ENCODE peak calls at places on chromosomes 1 and 21, in five cellular contexts. Z, R, U, O and E are unnamed samples.

GRCh38 chr1:23904748-23905357 is 8.3 kb downstream of the CNR2 start:
- DNase-seq in Z (no peak), R (no peak), U (no peak), O (no peak), E (no peak)

GRCh38 chr1:64215576-64215975 is 12.2 kb downstream of the UBE2U start:
- DNase-seq in Z (no peak), R (no peak), U (no peak), O (no peak), E (no peak)

GRCh38 chr1:214579183-214579582 is 23.8 kb upstream of the CENPF start:
- DNase-seq in Z (no peak), R (no peak), U (no peak), O (no peak), E (no peak)

GRCh38 chr1:57215175-57215574 is 208.7 kb downstream of the DAB1 start:
- DNase-seq in Z (no peak), R (no peak), U (no peak), O (no peak), E (no peak)

GRCh38 chr1:50023292-50024159 is at the start of gene AGBL4:
- DNase-seq in Z (peak), R (peak), U (peak), O (peak), E (peak)

GRCh38 chr1:219580019-219580676 is 32.8 kb downstream of the ZC3H11B start:
- DNase-seq in Z (no peak), R (no peak), U (no peak), O (no peak), E (no peak)

GRCh38 chr1:109782927-109783326 is 19.2 kb upstream of the EPS8L3 start:
- DNase-seq in Z (peak), R (no peak), U (no peak), O (peak), E (no peak)

GRCh38 chr1:54052470-54052933 is 502 bp downstream of the TMEM59 start:
- DNase-seq in Z (no peak), R (no peak), U (peak), O (no peak), E (peak)

GRCh38 chr1:200535605-200536004 is 84.9 kb downstream of the KIF14 start:
- DNase-seq in Z (no peak), R (no peak), U (peak), O (no peak), E (no peak)

GRCh38 chr1:200379431-200379755 is 30.4 kb downstream of the ZNF281 start:
- DNase-seq in Z (no peak), R (no peak), U (peak), O (no peak), E (peak)

GRCh38 chr21:16028163-16028562 is 298.4 kb downstream of the USP25 start:
- DNase-seq in Z (no peak), R (no peak), U (no peak), O (no peak), E (no peak)

GRCh38 chr1:93976711-93977328 is 67.6 kb upstream of the GCLM start:
- DNase-seq in Z (no peak), R (no peak), U (no peak), O (no peak), E (no peak)

GRCh38 chr1:24920155-24920925 is 9.7 kb downstream of the RUNX3 start:
- DNase-seq in Z (peak), R (no peak), U (peak), O (no peak), E (no peak)

GRCh38 chr1:183267646-183268431 is 81.8 kb downstream of the LAMC2 start:
- DNase-seq in Z (no peak), R (no peak), U (peak), O (no peak), E (peak)

GRCh38 chr1:60103186-60103585 is 29.6 kb upstream of the C1orf87 start:
- DNase-seq in Z (no peak), R (no peak), U (no peak), O (no peak), E (peak)

GRCh38 chr1:233901495-233901894 is 3.0 kb upstream of the SLC35F3 start:
- DNase-seq in Z (no peak), R (no peak), U (no peak), O (no peak), E (no peak)

GRCh38 chr1:66505671-66506392 is 28.1 kb upstream of the SGIP1 start:
- DNase-seq in Z (no peak), R (no peak), U (peak), O (no peak), E (peak)

GRCh38 chr1:48470506-48470905 is 1.5 kb downstream of the SPATA6 start:
- DNase-seq in Z (peak), R (no peak), U (peak), O (no peak), E (peak)

GRCh38 chr1:10575616-10576015 is 100.9 kb downstream of the PEX14 start:
- DNase-seq in Z (no peak), R (no peak), U (peak), O (no peak), E (peak)

GRCh38 chr1:55833452-55834160 is 618.4 kb upstream of the USP24 start:
- DNase-seq in Z (no peak), R (no peak), U (peak), O (no peak), E (peak)

GRCh38 chr1:54792686-54793282 is 8.3 kb downstream of the TTC22 start:
- DNase-seq in Z (peak), R (peak), U (no peak), O (no peak), E (no peak)

GRCh38 chr1:217079579-217079978 is 356.4 kb upstream of the ESRRG start:
- DNase-seq in Z (no peak), R (no peak), U (no peak), O (no peak), E (no peak)

GRCh38 chr1:151156515-151156819 is at the start of gene TNFAIP8L2:
- DNase-seq in Z (peak), R (peak), U (peak), O (no peak), E (no peak)

GRCh38 chr1:10679521-10680220 is 116.8 kb downstream of the CASZ1 start:
- DNase-seq in Z (no peak), R (no peak), U (peak), O (no peak), E (peak)

GRCh38 chr1:21518774-21519455 is 9.7 kb downstream of the ALPL start:
- DNase-seq in Z (no peak), R (no peak), U (no peak), O (no peak), E (no peak)

GRCh38 chr21:28136687-28137086 is 856.0 kb downstream of the LTN1 start:
- DNase-seq in Z (no peak), R (no peak), U (peak), O (no peak), E (no peak)

GRCh38 chr1:245263701-245264100 is 108.9 kb downstream of the KIF26B start:
- DNase-seq in Z (no peak), R (no peak), U (peak), O (no peak), E (no peak)

GRCh38 chr1:153750026-153750995 is 22.5 kb downstream of the INTS3 start:
- DNase-seq in Z (peak), R (no peak), U (peak), O (no peak), E (no peak)

GRCh38 chr1:28986296-28986910 is 72.0 kb downstream of the EPB41 start:
- DNase-seq in Z (no peak), R (no peak), U (no peak), O (no peak), E (no peak)

GRCh38 chr1:154870117-154870571 is at the start of gene KCNN3:
- DNase-seq in Z (peak), R (peak), U (peak), O (peak), E (peak)

GRCh38 chr1:154873321-154873950 is 3.4 kb upstream of the KCNN3 start:
- DNase-seq in Z (peak), R (no peak), U (no peak), O (peak), E (no peak)

GRCh38 chr1:154871374-154871773 is 1.3 kb upstream of the KCNN3 start:
- DNase-seq in Z (peak), R (no peak), U (no peak), O (peak), E (no peak)

GRCh38 chr1:154869351-154870116 is 547 bp downstream of the KCNN3 start:
- DNase-seq in Z (peak), R (no peak), U (peak), O (peak), E (peak)

DNA sequence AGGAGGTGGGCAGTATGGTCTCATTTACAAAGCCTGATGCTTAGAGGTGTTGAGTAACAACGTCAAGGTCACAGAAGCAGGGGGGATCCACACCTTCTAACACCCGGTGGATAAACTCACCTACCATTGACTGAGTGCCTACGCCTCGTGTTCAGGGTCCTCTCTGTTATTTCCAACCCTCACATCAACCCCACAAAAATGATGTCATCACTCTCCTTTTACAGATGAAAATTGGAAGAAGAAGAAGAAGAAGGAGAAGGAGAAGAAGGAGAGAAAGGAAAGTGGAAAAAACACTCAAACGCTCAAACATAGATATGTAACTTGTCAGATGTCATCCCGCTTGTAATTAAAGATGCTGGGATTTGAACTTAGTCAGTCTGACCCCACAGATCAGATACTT is 653 bp upstream of the KCNN3 start:
- DNase-seq in Z (no peak), R (no peak), U (no peak), O (no peak), E (no peak)
- H3K4me3 ChIP-seq in Z (peak), R (no peak), U (no peak), O (peak), E (no peak)

GRCh38 chr1:215682232-215682631 is 115.1 kb downstream of the KCTD3 start:
- DNase-seq in Z (no peak), R (no peak), U (peak), O (no peak), E (no peak)
- TF ChIP-seq CTCF in Z (no peak), R (peak), U (no peak), O (no peak), E (no peak)

GRCh38 chr1:169460193-169460833 is 25.4 kb downstream of the SLC19A2 start:
- DNase-seq in Z (no peak), R (no peak), U (peak), O (peak), E (peak)
- H3K4me3 ChIP-seq in Z (peak), R (peak), U (peak), O (no peak), E (peak)

GRCh38 chr1:27099154-27099903 is 55.6 kb downstream of the SLC9A1 start:
- DNase-seq in Z (no peak), R (no peak), U (peak), O (no peak), E (peak)
- TF ChIP-seq CTCF in Z (no peak), R (no peak), U (no peak), O (no peak), E (no peak)